ENCODE peak calls at places on chromosomes 16 and 17, in six cellular contexts. C is K562, K is A549, G is heart left ventricle, A is HAP-1, I is psoas muscle. R is an unnamed sample.

GRCh38 chr17:40554646-40555295 is 10.5 kb downstream of the CCR7 start:
- DNase-seq in C (peak; percentile 43), A (no peak), K (no peak), I (no peak), G (no peak), R (no peak)

GRCh38 chr16:35342012-35342411 is 1882.6 kb downstream of the TP53TG3F start:
- DNase-seq in G (no peak), A (no peak), K (no peak), C (no peak), I (no peak), R (no peak)

GRCh38 chr16:50371936-50372595 is 3.3 kb upstream of the BRD7 start:
- DNase-seq in C (no peak), A (no peak), G (no peak), I (no peak), K (no peak), R (no peak)

GRCh38 chr17:29855686-29856085 is 74.3 kb downstream of the SSH2 start:
- DNase-seq in K (no peak), A (no peak), C (no peak), I (no peak), G (no peak), R (no peak)

GRCh38 chr16:68644715-68645493 is at the start of gene CDH3:
- DNase-seq in I (no peak), K (no peak), A (peak; percentile 73), G (no peak), C (peak; percentile 29), R (no peak)

GRCh38 chr16:68069511-68070248 is 15.5 kb upstream of the NFATC3 start:
- DNase-seq in A (no peak), I (peak; percentile 80), G (peak; percentile 64), C (no peak), K (no peak), R (peak; percentile 47)

GRCh38 chr16:19524866-19525723 is 1.4 kb downstream of the CCP110 start:
- DNase-seq in K (no peak), G (no peak), I (no peak), C (no peak), A (peak; percentile 19), R (no peak)

GRCh38 chr16:85908444-85908843 is 9.5 kb downstream of the IRF8 start:
- DNase-seq in C (no peak), A (no peak), I (no peak), G (no peak), K (no peak), R (no peak)

GRCh38 chr17:80504671-80505413 is 28.4 kb upstream of the NPTX1 start:
- DNase-seq in K (peak; percentile 83), C (no peak), A (no peak), I (no peak), G (no peak), R (no peak)

GRCh38 chr17:18961634-18962493 is 9.9 kb downstream of the SLC5A10 start:
- DNase-seq in K (peak; percentile 64), I (no peak), A (no peak), G (no peak), C (no peak), R (no peak)

GRCh38 chr17:63929860-63930766 is 2.0 kb downstream of the CD79B start:
- DNase-seq in C (no peak), K (no peak), G (no peak), A (no peak), I (no peak), R (peak; percentile 29)

GRCh38 chr16:89623511-89624232 is 10.2 kb downstream of the DPEP1 start:
- DNase-seq in I (no peak), C (no peak), G (no peak), K (no peak), A (no peak), R (no peak)

GRCh38 chr17:75877752-75878173 is 618 bp downstream of the TRIM47 start:
- DNase-seq in I (peak; percentile 76), K (peak; percentile 86), G (peak; percentile 76), C (peak; percentile 63), A (peak; percentile 84), R (peak; percentile 77)

GRCh38 chr17:49861150-49861884 is 13.4 kb upstream of the TAC4 start:
- DNase-seq in C (peak; percentile 91), I (peak; percentile 50), A (peak; percentile 74), K (peak; percentile 66), G (no peak), R (no peak)

GRCh38 chr17:63279498-63280230 is 166.4 kb downstream of the CYB561 start:
- DNase-seq in K (no peak), C (no peak), A (no peak), G (no peak), I (no peak), R (no peak)

GRCh38 chr16:10266809-10267208 is 84.6 kb upstream of the GRIN2A start:
- DNase-seq in A (no peak), I (no peak), K (no peak), C (no peak), G (no peak), R (no peak)

GRCh38 chr16:2595376-2596200 is 57.8 kb downstream of the PDPK1 start:
- DNase-seq in G (no peak), K (no peak), I (no peak), A (no peak), C (no peak), R (no peak)

GRCh38 chr17:79508291-79508716 is 102.5 kb downstream of the RBFOX3 start:
- DNase-seq in C (no peak), G (no peak), A (no peak), I (no peak), K (no peak), R (no peak)

GRCh38 chr16:58366247-58367031 is 25.8 kb upstream of the GINS3 start:
- DNase-seq in I (no peak), A (no peak), G (no peak), K (peak; percentile 40), C (no peak), R (no peak)

GRCh38 chr16:66165879-66166278 is 200.6 kb upstream of the CDH5 start:
- DNase-seq in C (no peak), I (no peak), K (no peak), G (no peak), A (no peak), R (no peak)

GRCh38 chr17:6104956-6105355 is 34.8 kb downstream of the WSCD1 start:
- DNase-seq in A (no peak), K (no peak), I (no peak), C (no peak), G (no peak), R (no peak)

GRCh38 chr17:47917581-47917980 is 21.5 kb downstream of the SP2 start:
- DNase-seq in I (no peak), C (no peak), K (no peak), A (no peak), G (no peak), R (no peak)

GRCh38 chr16:57383276-57384247 is 11.3 kb downstream of the CX3CL1 start:
- DNase-seq in K (no peak), G (peak; percentile 50), I (peak; percentile 23), C (no peak), A (no peak), R (no peak)

GRCh38 chr16:88809068-88809675 is 2.6 kb downstream of the APRT start:
- DNase-seq in K (peak; percentile 44), I (no peak), C (no peak), G (no peak), A (peak; percentile 45), R (no peak)

GRCh38 chr16:54425068-54425467 is 138.5 kb upstream of the IRX3 start:
- DNase-seq in C (no peak), A (no peak), G (no peak), I (no peak), K (no peak), R (no peak)

GRCh38 chr16:27748868-27749546 is 199.1 kb downstream of the KATNIP start:
- DNase-seq in A (peak; percentile 57), G (no peak), C (peak; percentile 84), K (peak; percentile 37), I (no peak), R (peak; percentile 20)

GRCh38 chr16:74575805-74576643 is 30.9 kb downstream of the GLG1 start:
- DNase-seq in K (no peak), A (no peak), G (no peak), I (no peak), C (no peak), R (no peak)
- H3K4me1 ChIP-seq in K (peaks cover 19% of the 10 kb centered on the region), A (peaks cover 13% of the 10 kb centered on the region), G (no peaks in the 10 kb centered on the region), I (peaks cover 65% of the 10 kb centered on the region), C (no peaks in the 10 kb centered on the region), R (peaks cover 7% of the 10 kb centered on the region)

GRCh38 chr16:12545792-12546342 is 257.8 kb downstream of the CPPED1 start:
- DNase-seq in I (no peak), K (no peak), G (no peak), A (no peak), C (no peak), R (no peak)

GRCh38 chr16:12543700-12544476 is 259.8 kb downstream of the CPPED1 start:
- DNase-seq in G (no peak), C (no peak), I (no peak), A (no peak), K (no peak), R (no peak)

GRCh38 chr16:12546918-12547607 is 256.6 kb downstream of the CPPED1 start:
- DNase-seq in C (no peak), K (no peak), A (no peak), I (no peak), G (no peak), R (no peak)

GRCh38 chr16:12544477-12545291 is 259.0 kb downstream of the CPPED1 start:
- DNase-seq in A (no peak), I (no peak), G (no peak), C (no peak), K (no peak), R (no peak)

DNA sequence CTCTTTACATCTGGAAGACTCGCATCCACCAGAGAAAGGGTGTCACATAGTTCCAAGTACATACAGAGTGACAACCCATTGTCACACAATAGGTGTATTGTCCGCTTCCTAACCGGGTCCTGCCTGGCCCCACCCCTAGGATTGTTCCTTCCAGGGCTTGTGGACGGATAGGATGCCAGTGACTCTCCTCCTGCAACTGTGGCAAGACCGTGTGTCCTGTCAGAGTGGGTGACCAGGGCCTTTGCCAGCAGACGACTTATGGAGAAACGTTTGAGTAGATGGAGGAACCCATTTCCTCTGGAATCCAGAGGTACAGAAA is 258.4 kb downstream of the CPPED1 start:
- DNase-seq in I (no peak), A (no peak), C (no peak), K (no peak), G (no peak), R (no peak)
- H3K4me1 ChIP-seq in I (no peaks in the 10 kb centered on the region), A (no peaks in the 10 kb centered on the region), C (no peaks in the 10 kb centered on the region), K (no peaks in the 10 kb centered on the region), G (no peaks in the 10 kb centered on the region), R (no peaks in the 10 kb centered on the region)

GRCh38 chr17:1375615-1376014 is 24.4 kb downstream of the YWHAE start:
- DNase-seq in K (no peak), A (no peak), I (no peak), C (no peak), G (no peak), R (no peak)

GRCh38 chr17:1374426-1375177 is 25.4 kb downstream of the YWHAE start:
- DNase-seq in A (no peak), C (no peak), G (no peak), I (no peak), K (no peak), R (no peak)

GRCh38 chr17:1371893-1372590 is 28.0 kb downstream of the YWHAE start:
- DNase-seq in I (no peak), G (no peak), A (no peak), C (no peak), K (no peak), R (no peak)

GRCh38 chr17:1373710-1374237 is 26.2 kb downstream of the YWHAE start:
- DNase-seq in C (no peak), K (no peak), G (no peak), I (no peak), A (no peak), R (no peak)

GRCh38 chr17:1372618-1373017 is 27.4 kb downstream of the YWHAE start:
- DNase-seq in I (no peak), K (no peak), G (no peak), A (no peak), C (no peak), R (no peak)
- H3K4me1 ChIP-seq in I (peaks cover 83% of the 10 kb centered on the region), K (peaks cover 42% of the 10 kb centered on the region), G (peaks cover 48% of the 10 kb centered on the region), A (peaks cover 34% of the 10 kb centered on the region), C (no peaks in the 10 kb centered on the region), R (peaks cover 61% of the 10 kb centered on the region)

GRCh38 chr16:69763557-69763942 is 1.4 kb downstream of the WWP2 start:
- DNase-seq in G (no peak), I (no peak), K (no peak), A (no peak), C (no peak), R (no peak)
- H3K4me1 ChIP-seq in G (peaks cover 4% of the 10 kb centered on the region), I (peaks cover 13% of the 10 kb centered on the region), K (peaks cover 11% of the 10 kb centered on the region), A (peaks cover 4% of the 10 kb centered on the region), C (peaks cover 6% of the 10 kb centered on the region), R (peaks cover 16% of the 10 kb centered on the region)